ENCODE peak calls at places on chromosomes 13 and 19, in ten cellular contexts. P, G, Y, D, M, F, H, T, X and B are unnamed samples.

GRCh38 chr19:54137913-54138776 is 583 bp downstream of the CNOT3 start:
- DNase-seq in F (peak), P (no peak), H (no peak), T (no peak), M (no peak), Y (no peak), X (no peak), G (no peak), D (no peak), B (peak)

GRCh38 chr13:32174366-32174765 is 140.8 kb downstream of the ZAR1L start:
- DNase-seq in P (no peak), Y (no peak), G (no peak), X (no peak), M (no peak), H (no peak), F (no peak), D (no peak), T (no peak), B (no peak)

GRCh38 chr13:36325912-36326311 is 20.3 kb downstream of the SPART start:
- DNase-seq in Y (no peak), D (no peak), T (no peak), X (no peak), P (no peak), M (no peak), G (no peak), H (no peak), F (no peak), B (no peak)

GRCh38 chr19:5961969-5962945 is 15.7 kb downstream of the RANBP3 start:
- DNase-seq in F (peak), D (no peak), M (peak), H (peak), X (peak), P (no peak), T (no peak), Y (peak), G (no peak), B (no peak)

GRCh38 chr19:8034178-8034525 is 18.4 kb upstream of the CCL25 start:
- DNase-seq in X (no peak), T (no peak), D (no peak), F (no peak), M (no peak), Y (no peak), H (no peak), P (no peak), G (no peak), B (no peak)

GRCh38 chr19:5018224-5019015 is 49.5 kb downstream of the KDM4B start:
- DNase-seq in G (peak), M (peak), F (no peak), X (no peak), Y (no peak), P (no peak), D (no peak), T (no peak), H (peak), B (no peak)

GRCh38 chr13:70237131-70237530 is 128.9 kb upstream of the KLHL1 start:
- DNase-seq in G (no peak), P (no peak), H (peak), D (no peak), X (no peak), T (no peak), Y (no peak), M (no peak), F (no peak), B (no peak)

GRCh38 chr19:30870861-30871260 is 478.4 kb downstream of the TSHZ3 start:
- DNase-seq in P (no peak), M (peak), X (no peak), H (no peak), T (no peak), Y (no peak), G (no peak), F (no peak), D (no peak), B (no peak)

GRCh38 chr19:32416749-32417469 is 11.3 kb downstream of the DPY19L3 start:
- DNase-seq in Y (no peak), M (peak), G (peak), X (no peak), T (no peak), D (no peak), F (no peak), P (no peak), H (peak), B (no peak)

GRCh38 chr19:43634877-43635560 is 4.6 kb downstream of the CADM4 start:
- DNase-seq in F (no peak), G (no peak), X (no peak), M (no peak), P (no peak), T (no peak), H (no peak), D (no peak), Y (peak), B (no peak)

GRCh38 chr19:46133101-46133627 is 8.7 kb upstream of the IGFL3 start:
- DNase-seq in D (no peak), T (no peak), G (peak), M (peak), H (peak), X (no peak), Y (peak), P (no peak), F (no peak), B (no peak)

GRCh38 chr19:44777715-44778347 is at the start of gene CBLC:
- DNase-seq in H (no peak), F (no peak), M (no peak), D (no peak), Y (no peak), P (no peak), G (no peak), X (peak), T (no peak), B (peak)

GRCh38 chr13:83796364-83796763 is 85.9 kb downstream of the SLITRK1 start:
- DNase-seq in T (no peak), Y (no peak), M (no peak), H (no peak), P (no peak), D (no peak), X (no peak), G (no peak), F (no peak), B (no peak)

GRCh38 chr19:42548545-42548944 is 20.3 kb upstream of the CEACAM1 start:
- DNase-seq in H (no peak), Y (no peak), D (no peak), M (no peak), X (no peak), P (no peak), G (no peak), F (no peak), T (no peak), B (no peak)

GRCh38 chr19:1455336-1456120 is 5.6 kb downstream of the APC2 start:
- DNase-seq in G (no peak), D (no peak), F (peak), X (no peak), H (no peak), P (no peak), T (peak), Y (peak), M (peak), B (no peak)

GRCh38 chr13:90562388-90562787 is 785.1 kb upstream of the MIR17HG start:
- DNase-seq in T (no peak), G (no peak), Y (no peak), P (no peak), X (no peak), D (no peak), F (no peak), H (peak), M (no peak), B (no peak)

GRCh38 chr19:35736913-35737886 is 5.1 kb downstream of the IGFLR1 start:
- DNase-seq in X (no peak), H (no peak), P (no peak), M (no peak), G (no peak), D (no peak), F (no peak), T (no peak), Y (no peak), B (no peak)

GRCh38 chr19:47094557-47095517 is 18.7 kb downstream of the ZC3H4 start:
- DNase-seq in G (no peak), T (peak), P (no peak), F (no peak), H (peak), D (peak), M (no peak), Y (no peak), X (no peak), B (peak)

GRCh38 chr13:37443538-37443937 is 155.0 kb downstream of the POSTN start:
- DNase-seq in G (peak), H (peak), F (no peak), Y (no peak), D (no peak), X (no peak), P (no peak), T (no peak), M (peak), B (no peak)